ENCODE peak calls at places on chromosome 21, in seven cellular contexts. B is Calu3; U is stimulated activated CD4-positive, alpha-beta T cell treated with anti-CD3 and anti-CD28 coated beads, Interleukin-1b, Interleukin-23, amount 100 ng/mL, for 48 hours; F is BE2C; H is right cardiac atrium; R is NCI-H460; Y is effector CD8-positive, alpha-beta T cell. D is an unnamed sample.
A peak's percentile ranks its signal among the peaks of the same experiment; 100 is the strongest.

GRCh38 chr21:29526545-29526944 is 227.8 kb downstream of the BACH1 start:
- DNase-seq in B (no peak), U (no peak), F (no peak), H (no peak), R (no peak), Y (no peak), D (no peak)

GRCh38 chr21:35924714-35925301 is 135.5 kb downstream of the SETD4 start:
- DNase-seq in B (peak; percentile 11), U (peak; percentile 24), F (no peak), H (no peak), R (no peak), Y (no peak), D (no peak)

GRCh38 chr21:28737671-28738279 is 254.9 kb downstream of the LTN1 start:
- DNase-seq in B (no peak), U (no peak), F (peak; percentile 20), H (no peak), R (no peak), Y (no peak), D (no peak)

GRCh38 chr21:27173052-27173451 is 206.2 kb upstream of the ADAMTS5 start:
- DNase-seq in B (no peak), U (no peak), F (no peak), H (no peak), R (no peak), Y (no peak), D (no peak)

GRCh38 chr21:43824250-43824882 is 35.0 kb downstream of the RRP1 start:
- DNase-seq in B (no peak), U (no peak), F (no peak), H (peak; percentile 27), R (no peak), Y (no peak), D (no peak)

GRCh38 chr21:39034590-39035536 is 148.4 kb downstream of the PSMG1 start:
- DNase-seq in B (no peak), U (no peak), F (no peak), H (no peak), R (no peak), Y (no peak), D (no peak)

GRCh38 chr21:23887709-23888303 is 1719.5 kb downstream of the MRPL39 start:
- DNase-seq in B (no peak), U (peak; percentile 3), F (no peak), H (no peak), R (peak; percentile 15), Y (peak; percentile 12), D (no peak)

GRCh38 chr21:25350056-25350455 is 257.2 kb downstream of the MRPL39 start:
- DNase-seq in B (no peak), U (peak; percentile 41), F (peak; percentile 70), H (no peak), R (no peak), Y (no peak), D (no peak)

GRCh38 chr21:34639882-34640788 is 25.2 kb upstream of the RCAN1 start:
- DNase-seq in B (no peak), U (peak; percentile 51), F (no peak), H (no peak), R (no peak), Y (no peak), D (no peak)

GRCh38 chr21:35127851-35128250 is 78.7 kb upstream of the RUNX1 start:
- DNase-seq in B (no peak), U (no peak), F (no peak), H (no peak), R (no peak), Y (no peak), D (no peak)

GRCh38 chr21:43623588-43623987 is 35.7 kb downstream of the HSF2BP start:
- DNase-seq in B (no peak), U (no peak), F (no peak), H (no peak), R (no peak), Y (no peak), D (no peak)